ENCODE peak calls at places on chromosomes 4 and X, in ten cellular contexts. B, K, L, Z, I, M, N, S, J and G are unnamed samples.

GRCh38 chr4:157115613-157116340 is 39.8 kb downstream of the GLRB start:
- DNase-seq in B (peak; percentile 50), K (no peak), L (no peak), Z (peak; percentile 87), I (no peak), M (no peak), N (no peak), S (no peak), J (no peak), G (no peak)

GRCh38 chr4:722181-722725 is 16.6 kb downstream of the PCGF3 start:
- DNase-seq in B (no peak), K (no peak), L (no peak), Z (no peak), I (no peak), M (no peak), N (no peak), S (no peak), J (no peak), G (no peak)

GRCh38 chrX:53682885-53683555 is 3.5 kb downstream of the HUWE1 start:
- DNase-seq in B (no peak), K (peak; percentile 44), L (peak; percentile 40), Z (peak; percentile 57), I (peak; percentile 61), M (no peak), N (no peak), S (peak; percentile 43), J (peak; percentile 51), G (no peak)

GRCh38 chr4:175380841-175381240 is 431.2 kb downstream of the GPM6A start:
- DNase-seq in B (no peak), K (no peak), L (no peak), Z (no peak), I (no peak), M (no peak), N (no peak), S (no peak), J (no peak), G (no peak)

GRCh38 chr4:59553739-59554126 is 1646.4 kb upstream of the ADGRL3 start:
- DNase-seq in B (peak; percentile 20), K (no peak), L (no peak), Z (peak; percentile 61), I (peak; percentile 41), M (no peak), N (no peak), S (no peak), J (peak; percentile 56), G (no peak)

GRCh38 chr4:98293089-98293887 is 32.1 kb downstream of the RAP1GDS1 start:
- DNase-seq in B (no peak), K (no peak), L (peak; percentile 39), Z (peak; percentile 28), I (no peak), M (no peak), N (no peak), S (no peak), J (peak; percentile 35), G (no peak)

GRCh38 chr4:177308842-177309524 is 691 bp upstream of the NEIL3 start:
- DNase-seq in B (no peak), K (no peak), L (no peak), Z (no peak), I (no peak), M (no peak), N (no peak), S (no peak), J (no peak), G (no peak)

GRCh38 chr4:116561717-116562116 is 523.7 kb downstream of the TRAM1L1 start:
- DNase-seq in B (no peak), K (no peak), L (no peak), Z (no peak), I (no peak), M (no peak), N (no peak), S (no peak), J (no peak), G (no peak)

GRCh38 chr4:92501456-92501855 is 197.7 kb downstream of the GRID2 start:
- DNase-seq in B (no peak), K (no peak), L (no peak), Z (no peak), I (no peak), M (no peak), N (no peak), S (no peak), J (no peak), G (no peak)

GRCh38 chrX:48934581-48935331 is 15.9 kb upstream of the PIM2 start:
- DNase-seq in B (no peak), K (no peak), L (no peak), Z (no peak), I (no peak), M (no peak), N (no peak), S (no peak), J (no peak), G (no peak)

GRCh38 chr4:138865765-138866164 is 149.8 kb upstream of the NOCT start:
- DNase-seq in B (no peak), K (no peak), L (no peak), Z (no peak), I (no peak), M (no peak), N (no peak), S (no peak), J (no peak), G (no peak)

GRCh38 chr4:172155838-172156345 is 342.7 kb downstream of the GALNTL6 start:
- DNase-seq in B (no peak), K (no peak), L (peak; percentile 41), Z (no peak), I (no peak), M (no peak), N (no peak), S (peak; percentile 76), J (no peak), G (no peak)

GRCh38 chrX:87732133-87732532 is 214.5 kb downstream of the KLHL4 start:
- DNase-seq in B (no peak), K (no peak), L (no peak), Z (no peak), I (no peak), M (no peak), N (no peak), S (no peak), J (no peak), G (no peak)

GRCh38 chrX:87736576-87736975 is 219.0 kb downstream of the KLHL4 start:
- DNase-seq in B (no peak), K (no peak), L (no peak), Z (no peak), I (no peak), M (no peak), N (no peak), S (no peak), J (no peak), G (no peak)
- TF ChIP-seq CTCF in B (no peak), K (no peak), L (no peak), Z (no peak), I (no peak), M (no peak), N (no peak), S (no peak), J (no peak), G (no peak)

GRCh38 chr4:77009511-77010120 is 60.1 kb downstream of the SEPTIN11 start:
- DNase-seq in B (no peak), K (no peak), L (no peak), Z (no peak), I (no peak), M (no peak), N (no peak), S (no peak), J (no peak), G (no peak)

GRCh38 chr4:77014256-77014655 is 61.5 kb downstream of the CCNI start:
- DNase-seq in B (no peak), K (no peak), L (no peak), Z (no peak), I (no peak), M (no peak), N (no peak), S (no peak), J (no peak), G (no peak)

GRCh38 chr4:77012726-77013125 is 63.1 kb downstream of the CCNI start:
- DNase-seq in B (no peak), K (peak; percentile 43), L (peak; percentile 61), Z (no peak), I (no peak), M (no peak), N (no peak), S (no peak), J (no peak), G (no peak)

GRCh38 chr4:77007358-77008230 is 58.0 kb downstream of the SEPTIN11 start:
- DNase-seq in B (no peak), K (no peak), L (no peak), Z (peak; percentile 79), I (peak; percentile 33), M (no peak), N (no peak), S (no peak), J (peak; percentile 87), G (peak; percentile 58)

GRCh38 chr4:77010841-77011354 is 61.3 kb downstream of the SEPTIN11 start:
- DNase-seq in B (no peak), K (no peak), L (no peak), Z (peak; percentile 88), I (no peak), M (no peak), N (no peak), S (no peak), J (peak; percentile 66), G (no peak)
- H3K4me3 ChIP-seq in B (no peak overlapping the region), K (no peak overlapping the region), L (no peak overlapping the region), Z (no peak overlapping the region), I (no peak overlapping the region), M (no peak overlapping the region), N (no peak overlapping the region), S (no peak overlapping the region), J (no peak overlapping the region), G (no peak overlapping the region)

GRCh38 chr4:110198472-110199419 is at the start of gene ELOVL6:
- DNase-seq in B (no peak), K (peak; percentile 41), L (peak; percentile 67), Z (peak; percentile 78), I (peak; percentile 90), M (peak; percentile 79), N (peak; percentile 61), S (peak; percentile 82), J (peak; percentile 62), G (peak; percentile 46)

GRCh38 chr4:110196871-110197420 is 1.5 kb downstream of the ELOVL6 start:
- DNase-seq in B (no peak), K (peak; percentile 39), L (peak; percentile 50), Z (peak; percentile 27), I (peak; percentile 78), M (peak; percentile 70), N (no peak), S (peak; percentile 44), J (no peak), G (no peak)

GRCh38 chr4:110195561-110196205 is 2.7 kb downstream of the ELOVL6 start:
- DNase-seq in B (no peak), K (no peak), L (no peak), Z (no peak), I (peak; percentile 46), M (no peak), N (no peak), S (no peak), J (no peak), G (no peak)

GRCh38 chr4:110196206-110196870 is 2.1 kb downstream of the ELOVL6 start:
- DNase-seq in B (no peak), K (peak; percentile 29), L (peak; percentile 64), Z (peak; percentile 51), I (peak; percentile 72), M (peak; percentile 70), N (no peak), S (peak; percentile 72), J (no peak), G (no peak)

GRCh38 chr4:110197421-110198398 is 705 bp downstream of the ELOVL6 start:
- DNase-seq in B (no peak), K (peak; percentile 29), L (peak; percentile 43), Z (peak; percentile 57), I (peak; percentile 76), M (peak; percentile 69), N (no peak), S (peak; percentile 44), J (peak; percentile 45), G (no peak)
- TF ChIP-seq CTCF in B (no peak), K (no peak), L (no peak), Z (no peak), I (no peak), M (no peak), N (no peak), S (no peak), J (no peak), G (no peak)

GRCh38 chrX:77448170-77448569 is 981 bp downstream of the FGF16 start:
- DNase-seq in B (no peak), K (no peak), L (no peak), Z (no peak), I (no peak), M (no peak), N (no peak), S (no peak), J (no peak), G (no peak)
- H3K4me3 ChIP-seq in B (no peak overlapping the region), K (no peak overlapping the region), L (no peak overlapping the region), Z (no peak overlapping the region), I (no peak overlapping the region), M (no peak overlapping the region), N (no peak overlapping the region), S (no peak overlapping the region), J (peak overlapping the region; percentile 47), G (no peak overlapping the region)